ENCODE peak calls at places on chromosomes 3 and 15, in five cellular contexts. D, Y, J, I and Q are unnamed samples.

GRCh38 chr15:64156652-64157331 is 5.3 kb downstream of the SNX22 start:
- DNase-seq in Y (no peak), I (no peak), J (no peak), D (no peak), Q (no peak)

GRCh38 chr3:155407971-155408370 is 114.5 kb upstream of the STRIT1 start:
- DNase-seq in Y (no peak), J (no peak), D (no peak), I (no peak), Q (no peak)

GRCh38 chr3:165742351-165742750 is 94.9 kb downstream of the BCHE start:
- DNase-seq in D (no peak), J (peak), Y (no peak), I (no peak), Q (no peak)

GRCh38 chr15:89971592-89971997 is 29.5 kb upstream of the ZNF710 start:
- DNase-seq in Y (peak), I (peak), D (peak), J (no peak), Q (peak)

GRCh38 chr3:129231331-129232119 is 17.9 kb upstream of the COPG1 start:
- DNase-seq in D (no peak), J (peak), I (no peak), Y (no peak), Q (peak)

GRCh38 chr15:63495780-63496179 is 8.6 kb upstream of the USP3 start:
- DNase-seq in I (no peak), D (no peak), Y (no peak), J (no peak), Q (no peak)

GRCh38 chr3:38549082-38549481 is 52.9 kb downstream of the EXOG start:
- DNase-seq in D (no peak), J (no peak), I (no peak), Y (no peak), Q (no peak)

GRCh38 chr3:55724851-55725250 is 237.7 kb upstream of the WNT5A start:
- DNase-seq in Y (peak), J (no peak), D (no peak), I (no peak), Q (no peak)

GRCh38 chr3:98885851-98886250 is 15.6 kb downstream of the DCBLD2 start:
- DNase-seq in I (no peak), D (no peak), J (no peak), Y (no peak), Q (no peak)

GRCh38 chr3:142282503-142282902 is 57.1 kb upstream of the GK5 start:
- DNase-seq in J (no peak), I (no peak), Y (no peak), D (no peak), Q (no peak)

GRCh38 chr3:115165266-115165665 is 18.2 kb upstream of the ZBTB20 start:
- DNase-seq in I (peak), D (no peak), Y (no peak), J (no peak), Q (no peak)

GRCh38 chr3:65785065-65785645 is 253.6 kb downstream of the MAGI1 start:
- DNase-seq in D (peak), I (no peak), Y (peak), J (peak), Q (peak)

GRCh38 chr3:72678892-72679291 is 169.4 kb downstream of the SHQ1 start:
- DNase-seq in D (no peak), I (no peak), J (no peak), Y (no peak), Q (no peak)

GRCh38 chr3:149576071-149576564 is 81.7 kb downstream of the WWTR1 start:
- DNase-seq in J (no peak), I (no peak), Y (no peak), D (peak), Q (no peak)

GRCh38 chr3:130692455-130692854 is 54.2 kb downstream of the PIK3R4 start:
- DNase-seq in Y (no peak), I (no peak), J (no peak), D (no peak), Q (no peak)

GRCh38 chr3:31721709-31722108 is 189.0 kb downstream of the STT3B start:
- DNase-seq in D (no peak), J (no peak), Y (no peak), I (no peak), Q (no peak)

GRCh38 chr3:17833786-17834559 is 91.5 kb upstream of the TBC1D5 start:
- DNase-seq in D (no peak), I (no peak), Y (no peak), J (no peak), Q (no peak)

GRCh38 chr3:16697437-16698258 is 92.4 kb upstream of the DAZL start:
- DNase-seq in I (no peak), D (no peak), J (no peak), Y (peak), Q (no peak)

GRCh38 chr3:60001369-60001768 is 951.5 kb upstream of the CFAP20DC start:
- DNase-seq in J (no peak), D (no peak), I (no peak), Y (no peak), Q (no peak)

GRCh38 chr15:96321422-96322391 is 8.8 kb upstream of the NR2F2 start:
- DNase-seq in D (no peak), I (no peak), Y (no peak), J (peak), Q (no peak)

GRCh38 chr3:36993326-36994283 is at the start of gene MLH1:
- DNase-seq in J (no peak), I (peak), Y (peak), D (peak), Q (peak)

GRCh38 chr3:157104521-157104920 is 55.4 kb downstream of the CCNL1 start:
- DNase-seq in D (no peak), I (no peak), J (no peak), Y (no peak), Q (no peak)

GRCh38 chr3:17820704-17821103 is 78.3 kb upstream of the TBC1D5 start:
- DNase-seq in Y (no peak), J (no peak), D (no peak), I (no peak), Q (no peak)

GRCh38 chr3:107643038-107643883 is 120.5 kb downstream of the BBX start:
- DNase-seq in Y (peak), J (no peak), I (no peak), D (no peak), Q (no peak)

GRCh38 chr3:179681492-179682263 is 28.8 kb downstream of the USP13 start:
- DNase-seq in I (no peak), Y (no peak), J (no peak), D (no peak), Q (no peak)

GRCh38 chr3:184907941-184908649 is 96.1 kb downstream of the VPS8 start:
- DNase-seq in D (no peak), I (no peak), J (no peak), Y (no peak), Q (no peak)

GRCh38 chr3:30607032-30607833 is 832 bp downstream of the TGFBR2 start:
- DNase-seq in I (peak), J (no peak), D (no peak), Y (peak), Q (peak)

GRCh38 chr3:88997276-88997675 is 110.1 kb upstream of the EPHA3 start:
- DNase-seq in J (peak), Y (no peak), I (no peak), D (no peak), Q (no peak)

GRCh38 chr3:90011136-90011535 is 903.7 kb downstream of the EPHA3 start:
- DNase-seq in Y (no peak), I (no peak), D (no peak), J (no peak), Q (no peak)

GRCh38 chr15:74375303-74375693 is 7.9 kb upstream of the CYP11A1 start:
- DNase-seq in I (peak), D (no peak), Y (peak), J (peak), Q (peak)

GRCh38 chr15:58331903-58332675 is 99.7 kb upstream of the LIPC start:
- DNase-seq in J (peak), D (peak), I (peak), Y (peak), Q (peak)

GRCh38 chr15:75903331-75904240 is at the start of gene FBXO22:
- DNase-seq in Y (peak), D (peak), I (peak), J (peak), Q (peak)

GRCh38 chr15:40093224-40093842 is 15.3 kb downstream of the BMF start:
- DNase-seq in J (peak), Y (peak), I (no peak), D (no peak), Q (peak)

GRCh38 chr3:47019201-47019600 is 39.7 kb downstream of the NBEAL2 start:
- DNase-seq in I (no peak), Y (no peak), J (no peak), D (no peak), Q (no peak)

GRCh38 chr3:13615019-13615528 is 66.1 kb downstream of the FBLN2 start:
- DNase-seq in Y (no peak), J (no peak), D (no peak), I (no peak), Q (no peak)

GRCh38 chr15:74801311-74801997 is 11.2 kb upstream of the LMAN1L start:
- DNase-seq in D (no peak), J (no peak), I (no peak), Y (no peak), Q (no peak)

GRCh38 chr3:78642471-78642870 is 1125.3 kb downstream of the ROBO1 start:
- DNase-seq in I (no peak), Y (no peak), J (no peak), D (no peak), Q (no peak)

GRCh38 chr3:20401253-20401652 is 215.2 kb upstream of the SGO1 start:
- DNase-seq in J (no peak), I (no peak), Y (no peak), D (no peak), Q (no peak)